ENCODE peak calls at places on chromosomes 11 and 22, in six cellular contexts. P, S, Q, N, G and O are unnamed samples.

GRCh38 chr11:123168236-123168635 is 26.8 kb downstream of the CLMP start:
- DNase-seq in G (no peak), N (no peak), Q (no peak), P (no peak), S (no peak), O (no peak)

GRCh38 chr11:131408011-131408640 is 37.7 kb downstream of the NTM start:
- DNase-seq in P (peak), G (peak), N (no peak), Q (peak), S (peak), O (no peak)

GRCh38 chr22:34950480-34950879 is 115.5 kb upstream of the ISX start:
- DNase-seq in N (no peak), G (no peak), Q (no peak), S (peak), P (peak), O (no peak)

GRCh38 chr11:56799691-56800090 is 51.2 kb upstream of the OR9G4 start:
- DNase-seq in S (no peak), G (no peak), P (no peak), N (no peak), Q (no peak), O (no peak)

GRCh38 chr11:14376920-14377319 is 17.9 kb upstream of the RRAS2 start:
- DNase-seq in Q (no peak), N (no peak), P (no peak), G (no peak), S (no peak), O (no peak)

GRCh38 chr11:44883277-44883676 is 67.4 kb downstream of the TP53I11 start:
- DNase-seq in G (no peak), P (no peak), S (no peak), Q (no peak), N (no peak), O (no peak)

GRCh38 chr11:118071416-118072030 is 5.4 kb upstream of the TMPRSS4 start:
- DNase-seq in Q (no peak), G (no peak), S (no peak), P (peak), N (no peak), O (no peak)

GRCh38 chr11:8810331-8811301 is 100.4 kb upstream of the AKIP1 start:
- DNase-seq in Q (peak), P (peak), N (no peak), S (peak), G (peak), O (peak)

GRCh38 chr22:20777420-20778177 is 3.7 kb downstream of the SERPIND1 start:
- DNase-seq in Q (no peak), N (no peak), G (peak), P (no peak), S (no peak), O (peak)

GRCh38 chr11:113179181-113179701 is 135.1 kb upstream of the TTC12 start:
- DNase-seq in N (no peak), P (no peak), Q (no peak), G (no peak), S (no peak), O (no peak)

GRCh38 chr11:94103476-94103875 is 25.2 kb upstream of the PANX1 start:
- DNase-seq in Q (no peak), G (no peak), P (no peak), S (no peak), N (no peak), O (no peak)

GRCh38 chr11:47274495-47275235 is 4.7 kb downstream of the MADD start:
- DNase-seq in G (no peak), S (no peak), P (no peak), N (no peak), Q (no peak), O (no peak)

GRCh38 chr11:27088353-27088752 is 47.7 kb downstream of the BBOX1 start:
- DNase-seq in Q (no peak), S (no peak), P (no peak), N (no peak), G (no peak), O (no peak)

GRCh38 chr11:110094298-110095073 is 1.3 kb downstream of the ZC3H12C start:
- DNase-seq in G (no peak), S (no peak), Q (no peak), N (no peak), P (no peak), O (no peak)

GRCh38 chr11:115580416-115580815 is 76.2 kb upstream of the CADM1 start:
- DNase-seq in P (no peak), Q (no peak), S (no peak), G (no peak), N (no peak), O (no peak)

GRCh38 chr11:128902515-128903066 is 11.4 kb downstream of the KCNJ5 start:
- DNase-seq in G (no peak), Q (peak), P (peak), S (no peak), N (no peak), O (no peak)

GRCh38 chr22:26751217-26751616 is 93.8 kb downstream of the MIAT start:
- DNase-seq in P (peak), N (no peak), G (no peak), Q (peak), S (peak), O (peak)

GRCh38 chr11:60206616-60207015 is 23.7 kb upstream of the MS4A6A start:
- DNase-seq in S (no peak), P (no peak), N (no peak), Q (no peak), G (no peak), O (no peak)

GRCh38 chr22:30444632-30445437 is 19.3 kb downstream of the MTFP1 start:
- DNase-seq in S (peak), Q (peak), P (peak), G (peak), N (no peak), O (peak)

GRCh38 chr11:9660886-9661285 is 3.0 kb upstream of the SWAP70 start:
- DNase-seq in Q (no peak), G (no peak), S (no peak), N (no peak), P (no peak), O (no peak)

GRCh38 chr11:88293931-88294330 is 43.6 kb downstream of the CTSC start:
- DNase-seq in P (no peak), S (no peak), G (no peak), Q (no peak), N (no peak), O (no peak)

GRCh38 chr11:118953265-118953664 is 2.8 kb upstream of the UPK2 start:
- DNase-seq in G (no peak), S (peak), P (peak), Q (peak), N (no peak), O (no peak)

GRCh38 chr11:67563354-67564114 is 20.1 kb upstream of the GSTP1 start:
- DNase-seq in Q (no peak), G (no peak), P (no peak), N (no peak), S (no peak), O (no peak)

GRCh38 chr11:95148421-95148820 is 58.8 kb downstream of the ENDOD1 start:
- DNase-seq in N (no peak), Q (no peak), G (no peak), S (no peak), P (no peak), O (no peak)

GRCh38 chr11:44030276-44030932 is 17.4 kb upstream of the ACCSL start:
- DNase-seq in S (peak), P (peak), G (no peak), Q (peak), N (no peak), O (no peak)

GRCh38 chr11:26088391-26088790 is 243.5 kb upstream of the ANO3 start:
- DNase-seq in P (no peak), S (no peak), N (no peak), Q (no peak), G (no peak), O (no peak)

GRCh38 chr11:117828641-117829368 is 4.3 kb upstream of the FXYD2 start:
- DNase-seq in S (no peak), P (no peak), N (no peak), G (no peak), Q (peak), O (peak)

GRCh38 chr22:19760652-19761002 is at the start of gene TBX1:
- DNase-seq in P (no peak), S (no peak), Q (no peak), N (no peak), G (no peak), O (no peak)

GRCh38 chr11:117913736-117914397 is 15.3 kb downstream of the TMPRSS13 start:
- DNase-seq in P (no peak), S (no peak), N (no peak), Q (no peak), G (no peak), O (no peak)

GRCh38 chr11:6856871-6857270 is 6.0 kb upstream of the OR10A2 start:
- DNase-seq in G (no peak), S (no peak), Q (no peak), P (no peak), N (no peak), O (no peak)

GRCh38 chr11:6850526-6850925 is 5.0 kb downstream of the OR10A5 start:
- DNase-seq in S (no peak), Q (no peak), P (no peak), N (no peak), G (no peak), O (no peak)

DNA sequence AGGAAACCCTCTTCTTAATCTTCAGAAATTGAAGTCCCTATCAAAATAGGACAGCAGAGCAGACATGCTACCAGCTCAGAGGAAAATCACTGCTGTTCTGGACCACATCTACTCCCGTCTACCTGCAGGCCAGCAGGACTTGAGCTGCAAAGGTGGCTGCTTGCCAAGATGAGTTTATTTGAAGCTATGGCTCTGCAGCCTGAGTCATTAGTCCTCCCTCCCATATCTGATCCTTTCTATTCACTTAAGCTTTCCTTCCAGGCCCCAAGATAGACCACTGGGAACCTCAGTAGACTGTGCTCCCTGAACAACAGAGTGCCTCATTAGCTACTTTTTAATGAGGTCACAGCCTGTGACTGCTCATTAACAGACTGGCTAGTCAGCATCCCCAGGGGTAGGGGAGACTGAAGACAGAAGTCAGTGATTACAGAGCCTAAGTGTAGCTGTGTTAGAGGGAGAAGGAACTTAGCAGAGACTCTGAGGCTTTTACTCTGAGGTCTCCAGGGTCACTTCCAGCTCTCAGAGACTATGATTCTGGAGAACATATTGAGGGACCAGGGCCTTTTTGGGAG is 6.8 kb upstream of the OR10A2 start:
- DNase-seq in Q (no peak), P (no peak), G (no peak), S (no peak), N (no peak), O (no peak)
- TF ChIP-seq CREB1 in Q (no peak), P (no peak), G (no peak), S (no peak), N (no peak), O (no peak)

DNA sequence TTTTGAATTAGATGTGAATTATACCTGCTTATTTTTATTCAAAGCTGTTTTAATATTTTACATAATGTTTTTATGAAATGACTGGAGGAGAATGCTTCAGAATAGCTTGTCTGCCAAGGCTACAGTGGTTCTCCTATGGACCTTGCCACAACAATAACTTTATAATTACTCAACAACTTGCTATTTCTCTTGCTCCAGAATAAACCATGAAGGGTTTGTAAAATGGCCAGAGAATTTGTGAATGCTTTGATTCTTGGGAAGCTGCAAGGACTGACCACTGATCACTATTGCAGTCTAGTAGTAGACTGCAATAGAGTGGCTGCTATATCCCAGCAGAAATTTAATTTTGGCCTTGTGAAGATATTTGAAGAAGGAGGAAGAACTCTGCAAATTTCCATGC is 199.7 kb downstream of the FAT3 start:
- DNase-seq in G (no peak), P (no peak), N (no peak), S (no peak), Q (no peak), O (no peak)
- TF ChIP-seq CREB1 in G (no peak), P (no peak), N (no peak), S (no peak), Q (no peak), O (no peak)

GRCh38 chr11:61766353-61766841 is 14.0 kb downstream of the MYRF start:
- DNase-seq in G (no peak), N (no peak), Q (no peak), S (no peak), P (no peak), O (no peak)
- TF ChIP-seq CREB1 in G (no peak), N (no peak), Q (no peak), S (no peak), P (no peak), O (no peak)

DNA sequence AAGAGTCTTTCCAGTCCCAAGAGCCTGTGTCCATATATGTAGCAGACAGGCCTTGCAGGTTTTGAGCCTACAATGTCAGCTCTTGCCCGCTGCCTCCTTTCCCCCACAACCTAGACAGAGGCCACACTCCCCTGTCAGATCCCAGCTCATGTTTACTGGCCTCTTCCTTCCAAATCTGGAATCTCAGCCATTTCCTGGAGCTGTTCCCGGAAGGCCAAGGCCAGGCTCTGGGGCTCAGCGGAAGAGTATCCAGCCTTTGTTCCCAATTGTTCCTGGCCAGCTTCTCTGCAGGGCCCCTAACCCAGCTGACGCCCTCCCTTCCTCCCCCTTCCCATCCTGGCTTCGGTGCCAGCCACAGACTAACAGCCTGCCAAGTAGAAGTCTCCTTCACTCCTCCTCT is 1.0 kb upstream of the ROBO4 start:
- DNase-seq in Q (peak), G (peak), S (no peak), N (no peak), P (peak), O (no peak)
- TF ChIP-seq CREB1 in Q (no peak), G (no peak), S (no peak), N (no peak), P (no peak), O (no peak)

GRCh38 chr22:42793848-42794405 is 63.1 kb downstream of the ARFGAP3 start:
- DNase-seq in P (no peak), G (no peak), N (no peak), Q (no peak), S (no peak), O (no peak)

GRCh38 chr22:42792909-42793847 is 63.9 kb downstream of the ARFGAP3 start:
- DNase-seq in P (no peak), S (no peak), G (no peak), N (no peak), Q (no peak), O (no peak)

GRCh38 chr22:42797021-42797420 is 60.1 kb downstream of the ARFGAP3 start:
- DNase-seq in P (no peak), G (no peak), S (no peak), N (no peak), Q (no peak), O (no peak)

GRCh38 chr22:42796081-42796480 is 61.0 kb downstream of the ARFGAP3 start:
- DNase-seq in S (no peak), P (no peak), G (no peak), Q (no peak), N (no peak), O (no peak)

DNA sequence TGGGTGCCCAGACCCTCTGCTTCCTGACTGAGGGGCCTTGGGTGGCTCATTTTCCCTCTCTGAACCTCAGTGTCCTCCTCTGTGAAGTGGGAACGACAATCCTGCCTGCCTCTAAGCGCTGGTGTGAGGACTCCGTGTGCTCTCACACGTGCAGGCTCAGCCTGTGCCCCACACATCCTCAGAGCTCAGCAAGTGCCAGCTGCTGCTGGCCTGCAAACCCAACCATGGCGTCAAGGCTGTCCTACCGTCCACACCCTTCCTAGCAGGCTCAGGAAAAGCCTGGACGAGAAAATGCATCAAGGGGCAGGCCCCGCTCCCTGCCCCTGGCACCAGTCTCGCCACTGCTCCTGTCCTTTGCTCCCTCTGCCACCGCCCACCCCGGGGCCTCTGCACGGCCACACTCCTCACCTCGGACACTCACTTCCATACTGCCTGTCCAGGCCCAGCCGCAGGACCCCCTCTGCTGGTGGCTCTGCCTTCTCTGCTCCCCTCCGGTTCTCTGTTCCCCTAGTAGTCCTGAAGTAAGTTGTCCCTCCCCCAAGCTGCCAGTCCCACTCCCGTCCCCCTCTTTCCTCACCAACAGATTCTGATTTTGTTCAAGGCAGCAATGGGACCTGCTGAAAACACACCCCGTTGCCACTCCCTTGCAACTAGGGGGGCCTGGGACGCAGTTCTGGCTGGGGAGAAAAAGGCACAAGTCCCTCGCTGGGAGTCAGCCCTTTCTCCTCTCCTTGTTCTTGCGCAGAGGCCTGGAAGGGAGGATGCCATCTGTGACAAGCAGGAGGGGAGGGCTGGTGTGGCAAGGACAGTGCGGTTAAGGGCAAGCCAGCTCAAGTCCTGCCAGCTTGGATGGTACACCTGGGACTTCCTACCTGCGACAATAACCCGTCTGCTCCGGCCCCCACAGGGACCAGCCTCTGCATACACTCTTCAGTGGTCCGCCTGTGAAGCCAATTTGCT is 62.2 kb downstream of the ARFGAP3 start:
- DNase-seq in P (peak), Q (no peak), S (peak), G (peak), N (no peak), O (no peak)
- TF ChIP-seq CREB1 in P (no peak), Q (no peak), S (no peak), G (no peak), N (no peak), O (no peak)

GRCh38 chr22:36790648-36791047 is 14.7 kb upstream of the IFT27 start:
- DNase-seq in N (no peak), P (no peak), Q (no peak), S (no peak), G (no peak), O (peak)
- TF ChIP-seq CREB1 in N (peak), P (no peak), Q (no peak), S (no peak), G (no peak), O (no peak)

GRCh38 chr22:38707346-38707745 is 1.6 kb downstream of the GTPBP1 start:
- DNase-seq in G (peak), Q (no peak), N (no peak), S (no peak), P (no peak), O (no peak)
- TF ChIP-seq CREB1 in G (no peak), Q (no peak), N (no peak), S (no peak), P (no peak), O (no peak)

DNA sequence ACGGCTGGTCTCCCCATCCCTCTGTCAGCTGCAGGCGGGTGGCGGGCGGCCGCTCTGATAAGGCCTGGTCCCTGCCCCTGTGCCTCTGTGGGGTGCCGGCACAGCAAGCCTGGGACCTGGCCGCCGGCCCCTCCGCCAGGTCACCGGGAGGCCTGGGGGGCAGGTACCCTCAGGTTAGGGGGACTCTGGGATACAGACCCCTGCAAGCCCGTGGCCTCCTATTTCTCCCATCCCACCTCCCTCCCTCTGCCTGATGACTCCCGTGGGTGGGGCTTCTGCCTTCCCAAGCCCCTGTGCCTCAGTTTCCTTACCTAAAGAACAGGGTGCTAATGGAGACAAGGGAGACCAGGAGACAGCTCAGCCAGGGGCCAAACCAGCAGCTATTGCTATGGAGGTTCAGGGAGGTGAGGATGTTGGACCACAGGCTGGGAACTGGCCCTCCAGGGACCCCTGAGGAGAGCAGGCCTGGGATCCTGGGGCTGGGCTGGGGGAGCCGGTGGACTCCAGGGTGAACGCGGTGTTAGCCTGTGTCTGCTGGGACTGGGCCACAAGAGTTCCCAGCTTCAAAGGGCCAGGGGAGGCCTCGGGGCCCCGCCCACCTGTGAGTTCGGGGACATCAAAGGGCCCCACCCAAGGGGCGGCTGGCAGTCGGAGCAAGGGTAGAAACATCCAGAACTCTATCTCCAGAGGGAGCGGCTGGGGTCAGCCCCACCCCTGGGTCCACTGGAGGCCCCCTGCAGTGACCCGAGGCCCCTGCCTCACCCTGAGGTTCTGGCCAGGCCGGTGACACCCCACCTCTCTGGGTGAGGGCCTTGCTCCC is 32.0 kb upstream of the TH start:
- DNase-seq in N (no peak), S (peak), Q (no peak), P (no peak), G (peak), O (no peak)
- TF ChIP-seq CREB1 in N (no peak), S (no peak), Q (no peak), P (no peak), G (no peak), O (no peak)